ENCODE peak calls at places on chromosomes 16 and 17, in six cellular contexts. X, K, R, C, L and J are unnamed samples.

GRCh38 chr16:4944333-4945281 is 7.7 kb upstream of the PPL start:
- DNase-seq in R (peak), L (no peak), C (no peak), X (peak), K (no peak), J (peak)

GRCh38 chr17:32302037-32302436 is 36.4 kb downstream of the RHBDL3 start:
- DNase-seq in L (no peak), K (no peak), X (no peak), R (no peak), C (no peak), J (no peak)

GRCh38 chr16:49857423-49858181 is 1.7 kb upstream of the ZNF423 start:
- DNase-seq in L (no peak), C (peak), X (peak), R (no peak), K (peak), J (peak)

GRCh38 chr17:29158515-29159275 is 21.5 kb downstream of the MYO18A start:
- DNase-seq in K (no peak), C (no peak), R (no peak), X (peak), L (no peak), J (no peak)

GRCh38 chr17:13518271-13519000 is 83.3 kb downstream of the HS3ST3A1 start:
- DNase-seq in X (peak), C (no peak), L (no peak), K (no peak), R (no peak), J (peak)

GRCh38 chr16:28090646-28091377 is 27.3 kb upstream of the GSG1L start:
- DNase-seq in X (peak), L (no peak), R (no peak), C (no peak), K (peak), J (peak)

GRCh38 chr16:83835972-83836566 is 28.3 kb downstream of the HSBP1 start:
- DNase-seq in C (no peak), X (peak), R (no peak), K (no peak), L (no peak), J (peak)

GRCh38 chr16:76278976-76279375 is 1.8 kb downstream of the CNTNAP4 start:
- DNase-seq in R (no peak), X (no peak), C (peak), L (no peak), K (no peak), J (peak)

GRCh38 chr16:1979271-1980025 is 1.8 kb downstream of the NOXO1 start:
- DNase-seq in K (no peak), X (no peak), L (no peak), R (peak), C (no peak), J (peak)

GRCh38 chr17:69103557-69104233 is 38.0 kb downstream of the ABCA6 start:
- DNase-seq in X (no peak), K (no peak), L (no peak), C (no peak), R (no peak), J (no peak)

GRCh38 chr16:3789375-3790067 is 72.2 kb upstream of the TRAP1 start:
- DNase-seq in C (no peak), R (no peak), K (no peak), X (no peak), L (no peak), J (no peak)

GRCh38 chr17:76586741-76587487 is 1.3 kb upstream of the ST6GALNAC2 start:
- DNase-seq in C (peak), R (peak), K (no peak), L (no peak), X (no peak), J (no peak)

GRCh38 chr16:87067890-87068289 is 249.3 kb downstream of the C16orf95 start:
- DNase-seq in C (no peak), R (no peak), X (no peak), L (no peak), K (no peak), J (no peak)

GRCh38 chr16:21268236-21268635 is 9.9 kb downstream of the CRYM start:
- DNase-seq in R (no peak), C (no peak), L (no peak), K (no peak), X (no peak), J (no peak)